ENCODE peak calls at places on chromosomes 12 and 14, in ten cellular contexts. M is CD8-positive, alpha-beta T cell; K is endothelial cell; W is fibroblast of pulmonary artery; U is pancreas; O is astrocyte of the spinal cord; Y is retinal pigment epithelial cell; R is heart right ventricle; A is RWPE2; L is heart left ventricle. C is an unnamed sample.

GRCh38 chr14:49972199-49972671 is 79.4 kb downstream of the ARF6 start:
- DNase-seq in R (no peak), A (no peak), Y (no peak), O (peak), W (peak), U (no peak), K (no peak), L (peak), M (no peak), C (no peak)

GRCh38 chr14:53850714-53851296 is 105.8 kb downstream of the BMP4 start:
- DNase-seq in R (no peak), A (no peak), W (peak), K (no peak), Y (no peak), M (no peak), O (peak), L (no peak), U (no peak), C (no peak)

GRCh38 chr12:130967631-130968030 is 13.9 kb downstream of the ADGRD1 start:
- DNase-seq in W (no peak), U (no peak), O (no peak), R (no peak), A (no peak), K (no peak), M (no peak), Y (no peak), L (no peak), C (no peak)

GRCh38 chr12:127389923-127390322 is 877.0 kb upstream of the TMEM132C start:
- DNase-seq in U (no peak), W (peak), Y (peak), O (peak), M (no peak), R (no peak), K (no peak), A (peak), L (no peak), C (peak)

GRCh38 chr12:89992668-89993401 is 284.2 kb upstream of the ATP2B1 start:
- DNase-seq in O (no peak), U (no peak), W (no peak), K (no peak), A (no peak), R (no peak), L (no peak), M (no peak), Y (no peak), C (no peak)

GRCh38 chr14:52467515-52468266 is 84.6 kb downstream of the TXNDC16 start:
- DNase-seq in W (no peak), Y (no peak), R (no peak), M (no peak), U (no peak), A (no peak), L (no peak), K (no peak), O (no peak), C (no peak)

GRCh38 chr12:6758511-6758910 is 5.6 kb upstream of the MLF2 start:
- DNase-seq in M (no peak), Y (no peak), R (no peak), L (no peak), O (no peak), A (no peak), W (no peak), U (no peak), K (no peak), C (no peak)

GRCh38 chr12:98653866-98654493 is 8.9 kb downstream of the APAF1 start:
- DNase-seq in Y (peak), M (no peak), K (no peak), A (no peak), L (no peak), R (no peak), O (peak), W (peak), U (no peak), C (no peak)

GRCh38 chr14:32298346-32298745 is 30.8 kb upstream of the AKAP6 start:
- DNase-seq in Y (no peak), R (no peak), K (no peak), A (no peak), M (no peak), O (no peak), L (no peak), U (no peak), W (no peak), C (no peak)

GRCh38 chr12:104064842-104065441 is 611 bp downstream of the HCFC2 start:
- DNase-seq in R (peak), O (peak), L (no peak), A (no peak), W (no peak), M (no peak), K (peak), U (peak), Y (no peak), C (peak)

GRCh38 chr12:27571463-27571862 is 47.5 kb downstream of the PPFIBP1 start:
- DNase-seq in R (no peak), Y (no peak), A (no peak), K (no peak), L (no peak), M (no peak), W (peak), U (no peak), O (peak), C (no peak)

GRCh38 chr14:56333361-56334279 is 215.4 kb downstream of the PELI2 start:
- DNase-seq in Y (no peak), M (no peak), O (peak), R (no peak), K (no peak), U (no peak), A (no peak), L (no peak), W (peak), C (no peak)

GRCh38 chr12:105462841-105463240 is 132.3 kb downstream of the C12orf75 start:
- DNase-seq in W (peak), O (no peak), A (no peak), R (no peak), M (no peak), Y (no peak), L (no peak), U (no peak), K (no peak), C (no peak)

GRCh38 chr12:19021646-19022045 is 107.9 kb upstream of the PLEKHA5 start:
- DNase-seq in M (no peak), A (no peak), O (no peak), W (no peak), U (no peak), K (no peak), Y (no peak), R (no peak), L (no peak), C (no peak)

GRCh38 chr14:33842299-33842698 is 108.6 kb downstream of the EGLN3 start:
- DNase-seq in U (no peak), O (no peak), R (no peak), K (no peak), Y (peak), M (no peak), W (no peak), L (no peak), A (peak), C (no peak)

GRCh38 chr14:59566281-59566680 is 10.3 kb downstream of the CCDC175 start:
- DNase-seq in A (no peak), U (no peak), W (no peak), O (no peak), R (no peak), L (no peak), M (no peak), Y (no peak), K (no peak), C (no peak)

GRCh38 chr12:52007158-52007921 is 594 bp downstream of the TAMALIN start:
- DNase-seq in M (no peak), U (no peak), W (peak), O (no peak), L (peak), R (peak), Y (no peak), K (no peak), A (no peak), C (no peak)

GRCh38 chr12:97713972-97714588 is 251.5 kb downstream of the RMST start:
- DNase-seq in A (no peak), M (no peak), W (no peak), Y (no peak), R (no peak), O (no peak), K (no peak), L (no peak), U (no peak), C (no peak)

GRCh38 chr14:37594916-37595808 is at the start of the genes FOXA1 and TTC6:
- DNase-seq in Y (no peak), W (no peak), O (no peak), L (no peak), M (no peak), U (peak), K (peak), A (peak), R (peak), C (peak)

GRCh38 chr12:27190761-27191160 is 53.3 kb upstream of the STK38L start:
- DNase-seq in A (no peak), L (no peak), K (no peak), M (no peak), W (peak), U (no peak), R (no peak), O (peak), Y (no peak), C (no peak)

GRCh38 chr12:58288191-58288590 is 346.8 kb downstream of the ATP23 start:
- DNase-seq in M (no peak), L (no peak), O (peak), Y (no peak), W (peak), R (no peak), U (no peak), A (no peak), K (no peak), C (no peak)

GRCh38 chr12:122845041-122845864 is 10.0 kb downstream of the HIP1R start:
- DNase-seq in K (no peak), L (no peak), A (peak), O (no peak), W (no peak), U (peak), R (no peak), M (no peak), Y (no peak), C (no peak)

GRCh38 chr12:20044304-20044703 is 324.0 kb upstream of the PDE3A start:
- DNase-seq in A (no peak), M (no peak), O (no peak), U (no peak), W (no peak), K (no peak), R (no peak), Y (no peak), L (no peak), C (no peak)

GRCh38 chr12:94222351-94222750 is 74.0 kb downstream of the PLXNC1 start:
- DNase-seq in O (no peak), Y (no peak), W (no peak), M (no peak), L (no peak), U (no peak), R (no peak), A (no peak), K (no peak), C (no peak)

GRCh38 chr12:73892181-73892580 is 645.5 kb upstream of the ATXN7L3B start:
- DNase-seq in M (no peak), W (peak), O (peak), K (no peak), Y (peak), L (no peak), U (no peak), A (no peak), R (no peak), C (no peak)

GRCh38 chr12:63822352-63822751 is 22.1 kb upstream of the SRGAP1 start:
- DNase-seq in O (peak), K (no peak), M (no peak), R (no peak), L (no peak), W (peak), Y (no peak), A (no peak), U (no peak), C (no peak)

GRCh38 chr12:117450186-117450585 is 88.8 kb upstream of the NOS1 start:
- DNase-seq in A (no peak), K (no peak), L (no peak), U (no peak), M (no peak), W (no peak), R (no peak), O (no peak), Y (no peak), C (peak)

GRCh38 chr12:96850676-96851075 is 56.4 kb upstream of the NEDD1 start:
- DNase-seq in L (no peak), K (no peak), R (no peak), O (no peak), A (no peak), U (no peak), M (no peak), W (no peak), Y (no peak), C (no peak)

GRCh38 chr12:81141220-81141619 is 63.3 kb downstream of the ACSS3 start:
- DNase-seq in A (no peak), O (no peak), M (no peak), Y (no peak), L (no peak), W (no peak), R (no peak), K (no peak), U (no peak), C (no peak)

DNA sequence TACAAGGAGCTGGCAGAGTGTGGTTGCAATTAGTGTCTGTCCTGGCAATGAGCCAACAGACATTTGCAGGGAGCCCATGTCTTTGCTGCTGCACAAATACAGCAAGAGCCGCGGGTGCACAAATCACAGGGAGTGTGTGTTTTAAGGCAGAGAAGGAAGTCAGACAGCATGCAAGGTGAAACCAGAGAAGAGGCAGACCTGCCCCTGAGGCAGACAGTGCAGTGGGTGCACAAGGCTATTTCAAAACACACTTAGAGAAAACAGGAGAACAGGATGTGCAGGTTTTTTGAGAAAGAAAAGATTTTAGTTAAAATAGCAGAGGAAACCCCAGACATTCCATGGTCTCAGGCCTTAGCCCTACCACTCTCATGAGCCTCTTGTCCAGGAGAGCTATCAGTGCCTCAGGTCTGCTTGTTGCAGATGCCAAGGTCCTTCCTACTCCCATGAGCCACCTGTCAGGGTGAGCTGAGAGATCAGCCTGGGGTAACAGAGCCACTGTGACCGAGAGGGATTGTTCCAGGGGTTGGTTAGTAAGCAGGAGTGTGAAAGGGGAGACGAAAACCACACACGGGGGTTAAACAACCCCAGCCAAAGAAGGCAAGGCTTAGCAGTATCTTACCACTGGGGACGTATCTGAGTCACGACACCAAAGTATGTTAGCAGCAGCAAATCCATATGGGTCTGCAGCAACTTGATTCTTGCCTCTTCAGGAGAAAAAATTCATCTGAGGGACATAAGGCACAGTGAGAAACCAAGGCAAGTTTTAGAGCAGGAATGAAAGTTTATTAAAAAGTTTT is 78.1 kb downstream of the C14orf132 start:
- DNase-seq in Y (no peak), M (no peak), W (no peak), U (no peak), O (no peak), K (no peak), R (no peak), L (no peak), A (no peak), C (no peak)
- TF ChIP-seq CTCF in Y (no peak), M (no peak), W (no peak), U (no peak), O (no peak), K (no peak), R (no peak), L (no peak), A (no peak), C (no peak)

GRCh38 chr14:91901449-91902250 is 34.3 kb upstream of the TC2N start:
- DNase-seq in O (no peak), M (no peak), U (no peak), A (no peak), K (no peak), Y (no peak), R (peak), W (peak), L (no peak), C (no peak)

GRCh38 chr14:91899777-91900176 is 32.4 kb upstream of the TC2N start:
- DNase-seq in U (no peak), A (no peak), Y (no peak), W (peak), M (no peak), R (no peak), O (no peak), L (no peak), K (no peak), C (no peak)

GRCh38 chr14:91898256-91898843 is 31.0 kb upstream of the TC2N start:
- DNase-seq in U (no peak), K (no peak), R (no peak), M (no peak), O (peak), Y (peak), W (peak), L (no peak), A (no peak), C (no peak)

GRCh38 chr14:91897121-91897701 is 29.9 kb upstream of the TC2N start:
- DNase-seq in L (peak), U (peak), R (peak), O (peak), M (no peak), A (no peak), K (no peak), W (peak), Y (peak), C (no peak)

GRCh38 chr14:91899213-91899612 is 31.9 kb upstream of the TC2N start:
- DNase-seq in R (no peak), O (no peak), L (no peak), U (peak), W (no peak), Y (no peak), K (no peak), A (no peak), M (no peak), C (no peak)
- TF ChIP-seq CTCF in R (no peak), O (no peak), L (no peak), U (no peak), W (no peak), Y (peak), K (no peak), A (peak), M (no peak), C (no peak)

GRCh38 chr14:91140672-91141071 is 26.8 kb downstream of the DGLUCY start:
- DNase-seq in A (no peak), Y (no peak), R (no peak), O (peak), M (no peak), W (peak), L (no peak), K (peak), U (no peak), C (no peak)
- TF ChIP-seq CTCF in A (peak), Y (peak), R (no peak), O (peak), M (no peak), W (peak), L (peak), K (no peak), U (no peak), C (no peak)

DNA sequence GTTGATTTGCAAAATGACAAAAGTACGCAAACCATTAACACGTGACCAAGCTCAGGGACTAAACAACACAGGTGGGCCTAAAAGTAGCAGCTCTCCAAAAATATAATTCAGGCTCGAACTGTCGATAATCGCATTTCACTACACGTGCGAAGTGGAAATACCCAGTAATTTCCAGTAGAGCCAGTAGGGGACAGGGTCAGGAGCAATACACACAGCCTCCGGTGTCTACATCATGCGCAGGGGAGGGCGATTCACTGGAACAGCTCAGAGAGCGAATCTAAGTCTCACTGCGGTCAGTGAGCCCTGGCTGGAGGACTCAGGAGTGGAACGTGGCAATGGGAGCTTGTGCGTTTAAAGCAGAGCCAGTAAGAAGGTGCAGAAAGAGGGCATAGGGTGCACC is 40.4 kb downstream of the SETD3 start:
- DNase-seq in R (no peak), M (no peak), U (no peak), O (no peak), L (no peak), A (no peak), Y (no peak), K (no peak), W (no peak), C (no peak)
- TF ChIP-seq CTCF in R (no peak), M (no peak), U (no peak), O (no peak), L (no peak), A (no peak), Y (peak), K (no peak), W (no peak), C (no peak)